ENCODE peak calls at places on chromosomes 12 and 14, in five cellular contexts. H is T-helper 9 cell, U is HFF-Myc, V is left ventricle myocardium superior, J is BJ. X is an unnamed sample.

GRCh38 chr12:107109726-107110518 is 16.6 kb upstream of the CRY1 start:
- DNase-seq in H (no peak), U (no peak), V (no peak), J (no peak), X (no peak)

GRCh38 chr12:121939190-121939589 is 20.8 kb downstream of the CFAP251 start:
- DNase-seq in H (no peak), U (no peak), V (no peak), J (no peak), X (no peak)

GRCh38 chr12:121949643-121950397 is 31.4 kb downstream of the CFAP251 start:
- DNase-seq in H (no peak), U (peak), V (no peak), J (no peak), X (no peak)

GRCh38 chr12:85509857-85510256 is 229.8 kb downstream of the ALX1 start:
- DNase-seq in H (no peak), U (no peak), V (no peak), J (no peak), X (no peak)

GRCh38 chr12:49540229-49541139 is 1.7 kb downstream of the KCNH3 start:
- DNase-seq in H (no peak), U (no peak), V (peak), J (no peak), X (no peak)

GRCh38 chr14:29724991-29725390 is 202.7 kb downstream of the PRKD1 start:
- DNase-seq in H (no peak), U (no peak), V (no peak), J (no peak), X (no peak)

GRCh38 chr12:73452672-73453469 is 1084.8 kb upstream of the ATXN7L3B start:
- DNase-seq in H (no peak), U (no peak), V (no peak), J (no peak), X (no peak)

GRCh38 chr12:100860611-100861010 is 66.0 kb downstream of the ANO4 start:
- DNase-seq in H (no peak), U (no peak), V (no peak), J (no peak), X (no peak)

GRCh38 chr12:79408665-79409064 is 282.1 kb downstream of the PAWR start:
- DNase-seq in H (no peak), U (no peak), V (no peak), J (no peak), X (no peak)

GRCh38 chr14:74525361-74525851 is 31.8 kb downstream of the ISCA2 start:
- DNase-seq in H (no peak), U (no peak), V (no peak), J (no peak), X (no peak)

GRCh38 chr12:109192358-109192757 is 76.0 kb downstream of the ACACB start:
- DNase-seq in H (no peak), U (no peak), V (no peak), J (peak), X (no peak)

GRCh38 chr14:28381656-28382055 is 384.9 kb upstream of the FOXG1 start:
- DNase-seq in H (no peak), U (no peak), V (no peak), J (no peak), X (no peak)

GRCh38 chr14:90168425-90169105 is 87.8 kb upstream of the PSMC1 start:
- DNase-seq in H (no peak), U (no peak), V (no peak), J (no peak), X (no peak)

GRCh38 chr14:66802962-66803361 is 295.0 kb downstream of the GPHN start:
- DNase-seq in H (no peak), U (no peak), V (no peak), J (no peak), X (no peak)

GRCh38 chr14:85342858-85343607 is 186.9 kb upstream of the FLRT2 start:
- DNase-seq in H (no peak), U (no peak), V (no peak), J (no peak), X (no peak)

GRCh38 chr12:31585271-31585670 is 5.7 kb downstream of the DENND5B start:
- DNase-seq in H (no peak), U (no peak), V (no peak), J (no peak), X (no peak)

GRCh38 chr12:23949212-23950010 is at the start of gene SOX5:
- DNase-seq in H (no peak), U (no peak), V (peak), J (no peak), X (no peak)

GRCh38 chr12:42483534-42483857 is 106.0 kb downstream of the PRICKLE1 start:
- DNase-seq in H (no peak), U (no peak), V (peak), J (no peak), X (no peak)

GRCh38 chr12:109111775-109112491 is 4.5 kb upstream of the ACACB start:
- DNase-seq in H (peak), U (no peak), V (peak), J (no peak), X (peak)

GRCh38 chr12:124720019-124720686 is 143.5 kb downstream of the SCARB1 start:
- DNase-seq in H (no peak), U (no peak), V (no peak), J (no peak), X (peak)

GRCh38 chr12:47302111-47302597 is 222.4 kb upstream of the AMIGO2 start:
- DNase-seq in H (no peak), U (no peak), V (no peak), J (no peak), X (no peak)

X was measured in breast epithelium.